ENCODE peak calls at places on chromosomes 3 and 15, in ten cellular contexts. G is heart left ventricle, Q is substantia nigra, Y is T-helper 2 cell, K is NB4, P is caudate nucleus, R is activated gamma-delta T cell, V is pulmonary artery endothelial cell, J is retina, U is epithelial cell of esophagus. S is an unnamed sample.

GRCh38 chr15:25936004-25936403 is 72.9 kb upstream of the ATP10A start:
- DNase-seq in Y (no peak), U (no peak), Q (no peak), J (no peak), R (no peak), V (no peak), G (no peak), P (no peak), K (no peak), S (no peak)

GRCh38 chr3:194333212-194333980 is 17.7 kb downstream of the CPN2 start:
- DNase-seq in Q (no peak), G (peak), R (no peak), J (peak), V (peak), Y (peak), K (peak), U (peak), P (no peak), S (peak)

GRCh38 chr3:67381667-67382272 is 272.6 kb downstream of the SUCLG2 start:
- DNase-seq in P (no peak), V (no peak), K (peak), Q (no peak), G (no peak), J (peak), U (peak), Y (no peak), R (no peak), S (peak)

GRCh38 chr3:3662610-3663009 is 136.6 kb upstream of the LRRN1 start:
- DNase-seq in P (no peak), U (peak), G (no peak), J (no peak), R (no peak), Y (no peak), Q (no peak), V (no peak), K (no peak), S (no peak)

GRCh38 chr3:156862338-156862737 is 36.2 kb downstream of the LEKR1 start:
- DNase-seq in K (no peak), P (no peak), R (no peak), J (no peak), Y (no peak), U (peak), Q (no peak), G (no peak), V (no peak), S (no peak)

GRCh38 chr3:11624161-11624560 is 19.6 kb downstream of the VGLL4 start:
- DNase-seq in Q (no peak), G (no peak), K (no peak), U (peak), V (no peak), P (no peak), R (no peak), J (no peak), Y (peak), S (no peak)

GRCh38 chr15:74006774-74007639 is 12.5 kb downstream of the PML start:
- DNase-seq in Q (no peak), U (no peak), R (no peak), Y (no peak), J (no peak), G (no peak), P (no peak), K (no peak), V (no peak), S (no peak)

GRCh38 chr3:4753073-4753691 is 226.1 kb upstream of the BHLHE40 start:
- DNase-seq in Q (no peak), G (no peak), J (no peak), Y (no peak), K (no peak), U (no peak), V (no peak), R (no peak), P (no peak), S (no peak)

GRCh38 chr3:152100491-152101086 is 168.1 kb upstream of the MBNL1 start:
- DNase-seq in U (peak), K (peak), G (no peak), R (no peak), Y (no peak), P (no peak), J (no peak), Q (no peak), V (no peak), S (no peak)

GRCh38 chr15:66287461-66288055 is 5.8 kb upstream of the DIS3L start:
- DNase-seq in R (no peak), Y (no peak), P (no peak), K (peak), U (peak), J (peak), G (no peak), V (no peak), Q (no peak), S (peak)

GRCh38 chr3:139119331-139120025 is 74.8 kb upstream of the PRR23C start:
- DNase-seq in R (no peak), K (no peak), V (no peak), G (no peak), Q (no peak), U (no peak), P (no peak), Y (no peak), J (no peak), S (no peak)

GRCh38 chr15:72118400-72118978 is at the start of gene SENP8:
- DNase-seq in J (no peak), V (no peak), G (no peak), Q (peak), R (peak), U (no peak), P (no peak), Y (no peak), K (no peak), S (peak)

GRCh38 chr15:53454843-53455721 is 304.4 kb downstream of the WDR72 start:
- DNase-seq in K (no peak), R (no peak), G (no peak), U (no peak), Y (no peak), J (no peak), P (no peak), V (no peak), Q (no peak), S (no peak)

GRCh38 chr3:189744235-189744634 is 113.0 kb downstream of the TP63 start:
- DNase-seq in G (no peak), Y (no peak), V (no peak), U (no peak), R (no peak), J (no peak), P (no peak), Q (no peak), K (no peak), S (no peak)

GRCh38 chr15:39226169-39226964 is 354.5 kb upstream of the THBS1 start:
- DNase-seq in P (no peak), R (no peak), J (no peak), U (no peak), G (no peak), Y (no peak), K (no peak), Q (no peak), V (no peak), S (no peak)

GRCh38 chr3:161474139-161474538 is 22.5 kb upstream of the OTOL1 start:
- DNase-seq in K (peak), Q (no peak), J (no peak), R (no peak), G (no peak), V (no peak), Y (no peak), P (no peak), U (no peak), S (no peak)

GRCh38 chr3:43759297-43759782 is 68.6 kb downstream of the ABHD5 start:
- DNase-seq in R (no peak), Y (no peak), P (no peak), J (no peak), U (peak), G (no peak), K (peak), Q (no peak), V (no peak), S (peak)

S was measured in GM03348.